ENCODE peak calls at places on chromosomes 12 and 14, in eight cellular contexts. R, W, N, U, C, X, Z and A are unnamed samples.
A peak's percentile ranks its signal among the peaks of the same experiment; 100 is the strongest.

GRCh38 chr12:14111230-14111865 is 129.9 kb upstream of the GRIN2B start:
- DNase-seq in R (no peak), W (no peak), N (no peak), U (no peak), C (peak; percentile 39), X (peak; percentile 33), Z (no peak), A (no peak)

GRCh38 chr12:112005419-112006395 is 7.3 kb downstream of the TMEM116 start:
- DNase-seq in R (no peak), W (no peak), N (no peak), U (no peak), C (peak; percentile 57), X (no peak), Z (no peak), A (no peak)

GRCh38 chr12:87676726-87677125 is 352.5 kb downstream of the C12orf50 start:
- DNase-seq in R (no peak), W (no peak), N (no peak), U (no peak), C (no peak), X (no peak), Z (no peak), A (no peak)

GRCh38 chr14:105894125-105894977 is 368.0 kb downstream of the TMEM121 start:
- DNase-seq in R (peak; percentile 27), W (peak; percentile 39), N (no peak), U (no peak), C (no peak), X (no peak), Z (no peak), A (no peak)

GRCh38 chr12:66598081-66598480 is 80.8 kb downstream of the GRIP1 start:
- DNase-seq in R (no peak), W (no peak), N (no peak), U (no peak), C (no peak), X (no peak), Z (no peak), A (no peak)

GRCh38 chr12:70290126-70290525 is 46.9 kb downstream of the CNOT2 start:
- DNase-seq in R (no peak), W (no peak), N (no peak), U (no peak), C (no peak), X (peak; percentile 33), Z (no peak), A (no peak)

GRCh38 chr12:118189761-118190181 is 53.8 kb downstream of the PEBP1 start:
- DNase-seq in R (no peak), W (no peak), N (no peak), U (peak; percentile 15), C (no peak), X (peak; percentile 32), Z (no peak), A (no peak)

GRCh38 chr12:122880668-122881067 is 15.3 kb downstream of the VPS37B start:
- DNase-seq in R (no peak), W (no peak), N (no peak), U (peak; percentile 35), C (peak; percentile 74), X (no peak), Z (peak; percentile 48), A (no peak)

GRCh38 chr12:39236994-39237393 is 205.9 kb downstream of the KIF21A start:
- DNase-seq in R (no peak), W (no peak), N (no peak), U (no peak), C (peak; percentile 70), X (no peak), Z (no peak), A (no peak)

GRCh38 chr12:111056618-111057521 is 136.5 kb upstream of the MYL2 start:
- DNase-seq in R (no peak), W (no peak), N (no peak), U (no peak), C (no peak), X (no peak), Z (peak; percentile 79), A (no peak)

GRCh38 chr12:57881035-57881973 is 34.8 kb upstream of the CTDSP2 start:
- DNase-seq in R (peak; percentile 74), W (no peak), N (no peak), U (no peak), C (no peak), X (no peak), Z (no peak), A (no peak)

GRCh38 chr12:53102883-53103807 is at the start of gene SOAT2:
- DNase-seq in R (no peak), W (peak; percentile 72), N (no peak), U (no peak), C (no peak), X (no peak), Z (peak; percentile 74), A (no peak)

DNA sequence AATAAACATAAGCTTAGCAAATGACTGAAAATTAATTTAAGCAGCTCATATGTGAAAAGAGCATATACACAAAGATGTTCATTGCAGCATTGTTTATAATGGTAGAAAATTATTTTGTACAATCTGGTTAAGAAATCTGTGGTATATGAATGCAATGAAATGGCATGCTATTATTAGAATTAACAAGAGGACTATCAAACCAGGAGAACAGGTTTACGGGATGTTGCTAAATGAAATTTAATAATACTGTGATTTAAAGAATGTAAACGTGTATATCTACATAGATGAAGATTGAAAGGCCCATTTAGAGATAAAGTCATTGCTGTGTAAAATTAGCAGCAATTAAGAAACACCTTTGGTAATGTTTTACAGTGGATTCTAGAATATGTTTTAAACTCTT is 70.5 kb downstream of the EID3 start:
- DNase-seq in R (no peak), W (no peak), N (no peak), U (no peak), C (no peak), X (no peak), Z (no peak), A (no peak)
- H3K4me3 ChIP-seq in R (no peak overlapping the region), W (no peak overlapping the region), N (no peak overlapping the region), U (no peak overlapping the region), C (no peak overlapping the region), X (no peak overlapping the region), Z (no peak overlapping the region), A (no peak overlapping the region)

DNA sequence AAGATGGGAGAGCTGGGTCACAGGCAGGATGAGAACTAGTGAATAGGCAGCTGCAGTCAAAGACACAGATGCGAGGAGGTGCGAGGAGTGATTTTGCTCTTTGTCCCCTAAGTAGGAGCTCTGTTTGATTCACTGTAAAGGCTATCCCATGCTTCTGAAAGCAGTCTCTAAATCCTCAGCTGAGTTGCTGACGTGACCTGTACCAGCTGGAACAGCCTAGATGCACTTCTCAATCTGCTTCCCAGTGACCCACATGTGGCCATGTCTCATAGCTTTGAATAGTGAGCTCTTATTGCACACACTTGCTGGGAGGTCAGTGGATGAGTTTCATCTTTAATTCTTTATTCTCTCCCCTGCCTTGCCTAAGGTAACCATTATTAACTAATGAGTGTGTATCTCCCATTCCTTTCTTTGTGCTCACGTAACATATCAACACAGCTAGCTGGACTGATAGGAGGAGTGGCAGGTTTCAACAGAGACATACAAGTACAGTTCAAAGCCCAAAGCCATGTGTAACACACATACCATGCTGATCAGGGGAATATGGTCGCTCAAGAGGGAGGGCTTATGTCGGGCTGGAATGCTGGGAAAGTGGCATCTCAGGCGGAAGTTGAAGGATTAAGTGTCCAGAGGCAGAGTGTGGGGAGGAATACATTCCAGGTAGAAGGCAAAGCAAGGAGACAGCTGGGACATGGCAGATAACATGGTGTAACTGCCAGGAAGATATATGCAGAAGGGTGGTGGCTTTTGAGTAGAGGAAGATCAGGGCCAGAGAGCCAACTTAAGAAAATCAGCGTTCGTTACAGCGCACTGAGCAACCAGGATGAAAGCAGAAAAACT is 15.4 kb upstream of the YY1 start:
- DNase-seq in R (no peak), W (no peak), N (no peak), U (no peak), C (no peak), X (no peak), Z (no peak), A (no peak)
- H3K4me3 ChIP-seq in R (no peak overlapping the region), W (no peak overlapping the region), N (no peak overlapping the region), U (no peak overlapping the region), C (no peak overlapping the region), X (no peak overlapping the region), Z (peak overlapping the region; percentile 95), A (no peak overlapping the region)

DNA sequence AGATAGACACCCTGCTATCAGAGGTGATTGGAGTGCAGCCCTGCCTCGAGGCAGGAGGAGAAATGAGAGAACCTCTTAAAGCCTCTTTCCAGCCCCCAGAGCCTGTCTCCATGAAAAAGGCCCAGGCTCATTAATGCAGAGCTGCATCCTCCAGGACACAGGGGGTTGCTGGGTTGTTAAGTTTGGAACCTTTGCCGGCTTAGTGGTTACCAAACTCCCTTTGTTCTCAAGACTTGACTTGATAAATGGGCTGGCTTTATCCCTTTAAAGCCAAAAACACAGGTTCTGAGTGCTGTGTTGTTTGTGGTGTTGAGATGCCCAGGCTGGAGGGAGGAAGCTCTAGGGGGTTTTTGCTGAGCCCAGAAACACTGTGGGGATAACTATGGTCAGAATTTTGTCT is 71.0 kb downstream of the DAD1 start:
- DNase-seq in R (no peak), W (no peak), N (no peak), U (no peak), C (no peak), X (peak; percentile 75), Z (no peak), A (no peak)
- H3K4me3 ChIP-seq in R (no peak overlapping the region), W (no peak overlapping the region), N (no peak overlapping the region), U (no peak overlapping the region), C (no peak overlapping the region), X (no peak overlapping the region), Z (peak overlapping the region; percentile 36), A (no peak overlapping the region)

GRCh38 chr12:120586216-120586615 is 5.0 kb upstream of the POP5 start:
- DNase-seq in R (no peak), W (no peak), N (no peak), U (no peak), C (no peak), X (no peak), Z (no peak), A (no peak)

GRCh38 chr12:120583478-120584030 is 2.4 kb upstream of the POP5 start:
- DNase-seq in R (peak; percentile 88), W (peak; percentile 93), N (no peak), U (no peak), C (peak; percentile 73), X (no peak), Z (peak; percentile 90), A (no peak)

GRCh38 chr12:120586860-120587259 is 5.7 kb upstream of the POP5 start:
- DNase-seq in R (no peak), W (no peak), N (no peak), U (no peak), C (no peak), X (no peak), Z (no peak), A (no peak)

GRCh38 chr12:120581998-120582397 is 796 bp upstream of the POP5 start:
- DNase-seq in R (no peak), W (no peak), N (no peak), U (no peak), C (no peak), X (no peak), Z (no peak), A (no peak)

DNA sequence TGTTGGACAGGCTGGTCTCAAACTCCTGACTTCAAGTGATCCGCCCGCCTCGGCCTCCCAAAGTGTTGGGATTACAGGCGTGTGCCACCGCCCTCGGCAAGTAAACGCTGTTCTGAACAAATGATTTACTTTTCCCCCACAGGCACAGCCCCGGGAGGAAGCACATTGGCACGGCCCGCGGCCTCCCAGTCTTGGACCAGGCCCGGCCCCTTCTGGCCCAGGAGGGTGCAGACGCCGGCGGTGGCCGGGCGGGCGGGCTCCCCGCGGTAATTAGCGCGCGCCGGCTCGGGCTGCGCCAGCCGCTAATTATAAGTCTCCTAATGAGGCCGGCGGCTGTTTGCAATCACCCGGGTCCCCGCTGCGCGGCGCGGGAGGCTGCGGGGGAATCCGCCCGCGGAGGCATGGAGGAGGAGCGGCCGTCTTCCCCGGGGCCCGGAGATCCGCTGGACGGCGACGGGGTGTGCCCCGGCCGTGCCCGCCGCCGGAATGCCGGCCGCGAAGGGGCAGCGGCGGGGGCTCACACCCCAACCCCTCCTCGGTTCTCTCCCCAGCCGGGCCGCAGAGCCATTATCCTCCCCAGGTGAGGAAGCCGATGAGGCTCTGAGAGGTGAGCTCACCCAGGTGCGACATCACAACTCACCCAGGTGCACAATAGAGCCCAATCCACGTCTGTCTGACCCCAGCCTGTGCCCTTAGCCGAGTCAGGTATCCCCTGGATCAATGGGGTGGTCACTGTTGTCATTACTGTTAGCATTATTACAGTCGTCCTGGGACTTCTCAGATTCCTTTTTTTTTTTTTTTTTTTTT is 3.3 kb upstream of the POP5 start:
- DNase-seq in R (peak; percentile 73), W (peak; percentile 90), N (no peak), U (no peak), C (peak; percentile 49), X (no peak), Z (peak; percentile 68), A (no peak)
- H3K4me3 ChIP-seq in R (peak overlapping the region; percentile 61), W (peak overlapping the region; percentile 41), N (peak overlapping the region; percentile 27), U (peak overlapping the region; percentile 43), C (peak overlapping the region; percentile 54), X (peak overlapping the region; percentile 21), Z (peak overlapping the region; percentile 29), A (peak overlapping the region; percentile 27)